ENCODE peak calls at places on chromosomes 5 and 9, in five cellular contexts. One of them, this sample, is unnamed.

GRCh38 chr5:11494340-11494739 is 409.9 kb downstream of the CTNND2 start:
- DNase-seq in activated CD4-positive, CD25-positive, alpha-beta regulatory T cell treated with anti-CD3 and anti-CD28 coated beads, Interleukin-2, amount 50 U/mL, for 72 hours: no peak
- DNase-seq in stimulated activated CD8-positive, alpha-beta memory T cell treated with anti-CD3 and anti-CD28 coated beads, Interleukin-7, amount 100 ng/mL, for 48 hours: no peak
- DNase-seq in activated CD4-positive, alpha-beta T cell treated with anti-CD3 and anti-CD28 coated beads, Interleukin-2, amount 50 U/mL, for 1 hour: no peak
- DNase-seq in stimulated activated CD4-positive, alpha-beta T cell treated with anti-CD3 and anti-CD28 coated beads, Interleukin-1b, Interleukin-23, amount 100 ng/mL, for 48 hours: no peak
- DNase-seq in this sample: no peak

GRCh38 chr9:10265102-10265708 is 347.6 kb downstream of the PTPRD start:
- DNase-seq in stimulated activated CD4-positive, alpha-beta T cell treated with anti-CD3 and anti-CD28 coated beads, Interleukin-1b, Interleukin-23, amount 100 ng/mL, for 48 hours: no peak
- DNase-seq in activated CD4-positive, CD25-positive, alpha-beta regulatory T cell treated with anti-CD3 and anti-CD28 coated beads, Interleukin-2, amount 50 U/mL, for 72 hours: no peak
- DNase-seq in activated CD4-positive, alpha-beta T cell treated with anti-CD3 and anti-CD28 coated beads, Interleukin-2, amount 50 U/mL, for 1 hour: no peak
- DNase-seq in stimulated activated CD8-positive, alpha-beta memory T cell treated with anti-CD3 and anti-CD28 coated beads, Interleukin-7, amount 100 ng/mL, for 48 hours: no peak
- DNase-seq in this sample: no peak

GRCh38 chr9:126173929-126174328 is 152.7 kb upstream of the MVB12B start:
- DNase-seq in activated CD4-positive, alpha-beta T cell treated with anti-CD3 and anti-CD28 coated beads, Interleukin-2, amount 50 U/mL, for 1 hour: no peak
- DNase-seq in activated CD4-positive, CD25-positive, alpha-beta regulatory T cell treated with anti-CD3 and anti-CD28 coated beads, Interleukin-2, amount 50 U/mL, for 72 hours: no peak
- DNase-seq in stimulated activated CD8-positive, alpha-beta memory T cell treated with anti-CD3 and anti-CD28 coated beads, Interleukin-7, amount 100 ng/mL, for 48 hours: no peak
- DNase-seq in stimulated activated CD4-positive, alpha-beta T cell treated with anti-CD3 and anti-CD28 coated beads, Interleukin-1b, Interleukin-23, amount 100 ng/mL, for 48 hours: no peak
- DNase-seq in this sample: no peak

GRCh38 chr5:100902406-100903035 is 561 bp downstream of the ST8SIA4 start:
- DNase-seq in activated CD4-positive, CD25-positive, alpha-beta regulatory T cell treated with anti-CD3 and anti-CD28 coated beads, Interleukin-2, amount 50 U/mL, for 72 hours: peak
- DNase-seq in activated CD4-positive, alpha-beta T cell treated with anti-CD3 and anti-CD28 coated beads, Interleukin-2, amount 50 U/mL, for 1 hour: no peak
- DNase-seq in stimulated activated CD8-positive, alpha-beta memory T cell treated with anti-CD3 and anti-CD28 coated beads, Interleukin-7, amount 100 ng/mL, for 48 hours: no peak
- DNase-seq in stimulated activated CD4-positive, alpha-beta T cell treated with anti-CD3 and anti-CD28 coated beads, Interleukin-1b, Interleukin-23, amount 100 ng/mL, for 48 hours: peak
- DNase-seq in this sample: peak

GRCh38 chr5:82347213-82347947 is 69.2 kb upstream of the RPS23 start:
- DNase-seq in stimulated activated CD8-positive, alpha-beta memory T cell treated with anti-CD3 and anti-CD28 coated beads, Interleukin-7, amount 100 ng/mL, for 48 hours: no peak
- DNase-seq in activated CD4-positive, CD25-positive, alpha-beta regulatory T cell treated with anti-CD3 and anti-CD28 coated beads, Interleukin-2, amount 50 U/mL, for 72 hours: no peak
- DNase-seq in stimulated activated CD4-positive, alpha-beta T cell treated with anti-CD3 and anti-CD28 coated beads, Interleukin-1b, Interleukin-23, amount 100 ng/mL, for 48 hours: no peak
- DNase-seq in activated CD4-positive, alpha-beta T cell treated with anti-CD3 and anti-CD28 coated beads, Interleukin-2, amount 50 U/mL, for 1 hour: no peak
- DNase-seq in this sample: no peak

GRCh38 chr5:74196233-74196632 is 444.3 kb downstream of the ENC1 start:
- DNase-seq in stimulated activated CD4-positive, alpha-beta T cell treated with anti-CD3 and anti-CD28 coated beads, Interleukin-1b, Interleukin-23, amount 100 ng/mL, for 48 hours: no peak
- DNase-seq in activated CD4-positive, CD25-positive, alpha-beta regulatory T cell treated with anti-CD3 and anti-CD28 coated beads, Interleukin-2, amount 50 U/mL, for 72 hours: no peak
- DNase-seq in stimulated activated CD8-positive, alpha-beta memory T cell treated with anti-CD3 and anti-CD28 coated beads, Interleukin-7, amount 100 ng/mL, for 48 hours: no peak
- DNase-seq in activated CD4-positive, alpha-beta T cell treated with anti-CD3 and anti-CD28 coated beads, Interleukin-2, amount 50 U/mL, for 1 hour: no peak
- DNase-seq in this sample: no peak

GRCh38 chr5:42429694-42430093 is 6.5 kb downstream of the GHR start:
- DNase-seq in activated CD4-positive, alpha-beta T cell treated with anti-CD3 and anti-CD28 coated beads, Interleukin-2, amount 50 U/mL, for 1 hour: no peak
- DNase-seq in stimulated activated CD8-positive, alpha-beta memory T cell treated with anti-CD3 and anti-CD28 coated beads, Interleukin-7, amount 100 ng/mL, for 48 hours: no peak
- DNase-seq in activated CD4-positive, CD25-positive, alpha-beta regulatory T cell treated with anti-CD3 and anti-CD28 coated beads, Interleukin-2, amount 50 U/mL, for 72 hours: no peak
- DNase-seq in stimulated activated CD4-positive, alpha-beta T cell treated with anti-CD3 and anti-CD28 coated beads, Interleukin-1b, Interleukin-23, amount 100 ng/mL, for 48 hours: no peak
- DNase-seq in this sample: no peak

GRCh38 chr5:143434261-143435206 is 31.0 kb upstream of the NR3C1 start:
- DNase-seq in activated CD4-positive, alpha-beta T cell treated with anti-CD3 and anti-CD28 coated beads, Interleukin-2, amount 50 U/mL, for 1 hour: peak
- DNase-seq in activated CD4-positive, CD25-positive, alpha-beta regulatory T cell treated with anti-CD3 and anti-CD28 coated beads, Interleukin-2, amount 50 U/mL, for 72 hours: no peak
- DNase-seq in stimulated activated CD8-positive, alpha-beta memory T cell treated with anti-CD3 and anti-CD28 coated beads, Interleukin-7, amount 100 ng/mL, for 48 hours: peak
- DNase-seq in stimulated activated CD4-positive, alpha-beta T cell treated with anti-CD3 and anti-CD28 coated beads, Interleukin-1b, Interleukin-23, amount 100 ng/mL, for 48 hours: peak
- DNase-seq in this sample: peak

GRCh38 chr9:85647571-85647970 is 94.2 kb downstream of the AGTPBP1 start:
- DNase-seq in activated CD4-positive, alpha-beta T cell treated with anti-CD3 and anti-CD28 coated beads, Interleukin-2, amount 50 U/mL, for 1 hour: no peak
- DNase-seq in stimulated activated CD8-positive, alpha-beta memory T cell treated with anti-CD3 and anti-CD28 coated beads, Interleukin-7, amount 100 ng/mL, for 48 hours: no peak
- DNase-seq in stimulated activated CD4-positive, alpha-beta T cell treated with anti-CD3 and anti-CD28 coated beads, Interleukin-1b, Interleukin-23, amount 100 ng/mL, for 48 hours: no peak
- DNase-seq in activated CD4-positive, CD25-positive, alpha-beta regulatory T cell treated with anti-CD3 and anti-CD28 coated beads, Interleukin-2, amount 50 U/mL, for 72 hours: no peak
- DNase-seq in this sample: no peak

GRCh38 chr5:127988149-127988755 is 95.3 kb upstream of the SLC12A2 start:
- DNase-seq in activated CD4-positive, alpha-beta T cell treated with anti-CD3 and anti-CD28 coated beads, Interleukin-2, amount 50 U/mL, for 1 hour: no peak
- DNase-seq in activated CD4-positive, CD25-positive, alpha-beta regulatory T cell treated with anti-CD3 and anti-CD28 coated beads, Interleukin-2, amount 50 U/mL, for 72 hours: no peak
- DNase-seq in stimulated activated CD4-positive, alpha-beta T cell treated with anti-CD3 and anti-CD28 coated beads, Interleukin-1b, Interleukin-23, amount 100 ng/mL, for 48 hours: no peak
- DNase-seq in stimulated activated CD8-positive, alpha-beta memory T cell treated with anti-CD3 and anti-CD28 coated beads, Interleukin-7, amount 100 ng/mL, for 48 hours: no peak
- DNase-seq in this sample: no peak

GRCh38 chr9:95875305-95876137 is at the start of gene ERCC6L2:
- DNase-seq in activated CD4-positive, alpha-beta T cell treated with anti-CD3 and anti-CD28 coated beads, Interleukin-2, amount 50 U/mL, for 1 hour: peak
- DNase-seq in stimulated activated CD4-positive, alpha-beta T cell treated with anti-CD3 and anti-CD28 coated beads, Interleukin-1b, Interleukin-23, amount 100 ng/mL, for 48 hours: peak
- DNase-seq in stimulated activated CD8-positive, alpha-beta memory T cell treated with anti-CD3 and anti-CD28 coated beads, Interleukin-7, amount 100 ng/mL, for 48 hours: peak
- DNase-seq in activated CD4-positive, CD25-positive, alpha-beta regulatory T cell treated with anti-CD3 and anti-CD28 coated beads, Interleukin-2, amount 50 U/mL, for 72 hours: peak
- DNase-seq in this sample: peak

GRCh38 chr5:131242728-131243255 is 21.1 kb upstream of the CDC42SE2 start:
- DNase-seq in activated CD4-positive, alpha-beta T cell treated with anti-CD3 and anti-CD28 coated beads, Interleukin-2, amount 50 U/mL, for 1 hour: no peak
- DNase-seq in activated CD4-positive, CD25-positive, alpha-beta regulatory T cell treated with anti-CD3 and anti-CD28 coated beads, Interleukin-2, amount 50 U/mL, for 72 hours: no peak
- DNase-seq in stimulated activated CD4-positive, alpha-beta T cell treated with anti-CD3 and anti-CD28 coated beads, Interleukin-1b, Interleukin-23, amount 100 ng/mL, for 48 hours: no peak
- DNase-seq in stimulated activated CD8-positive, alpha-beta memory T cell treated with anti-CD3 and anti-CD28 coated beads, Interleukin-7, amount 100 ng/mL, for 48 hours: no peak
- DNase-seq in this sample: no peak

GRCh38 chr5:62386824-62387223 is 16.9 kb downstream of the DIMT1 start:
- DNase-seq in activated CD4-positive, alpha-beta T cell treated with anti-CD3 and anti-CD28 coated beads, Interleukin-2, amount 50 U/mL, for 1 hour: no peak
- DNase-seq in activated CD4-positive, CD25-positive, alpha-beta regulatory T cell treated with anti-CD3 and anti-CD28 coated beads, Interleukin-2, amount 50 U/mL, for 72 hours: no peak
- DNase-seq in stimulated activated CD4-positive, alpha-beta T cell treated with anti-CD3 and anti-CD28 coated beads, Interleukin-1b, Interleukin-23, amount 100 ng/mL, for 48 hours: no peak
- DNase-seq in stimulated activated CD8-positive, alpha-beta memory T cell treated with anti-CD3 and anti-CD28 coated beads, Interleukin-7, amount 100 ng/mL, for 48 hours: no peak
- DNase-seq in this sample: no peak

GRCh38 chr9:129312731-129313130 is 134.7 kb upstream of the IER5L start:
- DNase-seq in stimulated activated CD4-positive, alpha-beta T cell treated with anti-CD3 and anti-CD28 coated beads, Interleukin-1b, Interleukin-23, amount 100 ng/mL, for 48 hours: no peak
- DNase-seq in stimulated activated CD8-positive, alpha-beta memory T cell treated with anti-CD3 and anti-CD28 coated beads, Interleukin-7, amount 100 ng/mL, for 48 hours: no peak
- DNase-seq in activated CD4-positive, alpha-beta T cell treated with anti-CD3 and anti-CD28 coated beads, Interleukin-2, amount 50 U/mL, for 1 hour: no peak
- DNase-seq in activated CD4-positive, CD25-positive, alpha-beta regulatory T cell treated with anti-CD3 and anti-CD28 coated beads, Interleukin-2, amount 50 U/mL, for 72 hours: peak
- DNase-seq in this sample: no peak

GRCh38 chr5:169248520-169248919 is 52.4 kb downstream of the SLIT3 start:
- DNase-seq in activated CD4-positive, CD25-positive, alpha-beta regulatory T cell treated with anti-CD3 and anti-CD28 coated beads, Interleukin-2, amount 50 U/mL, for 72 hours: no peak
- DNase-seq in stimulated activated CD8-positive, alpha-beta memory T cell treated with anti-CD3 and anti-CD28 coated beads, Interleukin-7, amount 100 ng/mL, for 48 hours: no peak
- DNase-seq in activated CD4-positive, alpha-beta T cell treated with anti-CD3 and anti-CD28 coated beads, Interleukin-2, amount 50 U/mL, for 1 hour: no peak
- DNase-seq in stimulated activated CD4-positive, alpha-beta T cell treated with anti-CD3 and anti-CD28 coated beads, Interleukin-1b, Interleukin-23, amount 100 ng/mL, for 48 hours: no peak
- DNase-seq in this sample: no peak

GRCh38 chr5:26416911-26417310 is 621.5 kb downstream of the CDH9 start:
- DNase-seq in activated CD4-positive, alpha-beta T cell treated with anti-CD3 and anti-CD28 coated beads, Interleukin-2, amount 50 U/mL, for 1 hour: no peak
- DNase-seq in stimulated activated CD8-positive, alpha-beta memory T cell treated with anti-CD3 and anti-CD28 coated beads, Interleukin-7, amount 100 ng/mL, for 48 hours: no peak
- DNase-seq in activated CD4-positive, CD25-positive, alpha-beta regulatory T cell treated with anti-CD3 and anti-CD28 coated beads, Interleukin-2, amount 50 U/mL, for 72 hours: no peak
- DNase-seq in stimulated activated CD4-positive, alpha-beta T cell treated with anti-CD3 and anti-CD28 coated beads, Interleukin-1b, Interleukin-23, amount 100 ng/mL, for 48 hours: no peak
- DNase-seq in this sample: no peak

GRCh38 chr9:77449177-77450092 is 198.7 kb downstream of the GNA14 start:
- DNase-seq in stimulated activated CD4-positive, alpha-beta T cell treated with anti-CD3 and anti-CD28 coated beads, Interleukin-1b, Interleukin-23, amount 100 ng/mL, for 48 hours: no peak
- DNase-seq in stimulated activated CD8-positive, alpha-beta memory T cell treated with anti-CD3 and anti-CD28 coated beads, Interleukin-7, amount 100 ng/mL, for 48 hours: no peak
- DNase-seq in activated CD4-positive, CD25-positive, alpha-beta regulatory T cell treated with anti-CD3 and anti-CD28 coated beads, Interleukin-2, amount 50 U/mL, for 72 hours: no peak
- DNase-seq in activated CD4-positive, alpha-beta T cell treated with anti-CD3 and anti-CD28 coated beads, Interleukin-2, amount 50 U/mL, for 1 hour: no peak
- DNase-seq in this sample: no peak

GRCh38 chr5:72203251-72203845 is 96.1 kb downstream of the MAP1B start:
- DNase-seq in activated CD4-positive, alpha-beta T cell treated with anti-CD3 and anti-CD28 coated beads, Interleukin-2, amount 50 U/mL, for 1 hour: no peak
- DNase-seq in stimulated activated CD8-positive, alpha-beta memory T cell treated with anti-CD3 and anti-CD28 coated beads, Interleukin-7, amount 100 ng/mL, for 48 hours: no peak
- DNase-seq in activated CD4-positive, CD25-positive, alpha-beta regulatory T cell treated with anti-CD3 and anti-CD28 coated beads, Interleukin-2, amount 50 U/mL, for 72 hours: no peak
- DNase-seq in stimulated activated CD4-positive, alpha-beta T cell treated with anti-CD3 and anti-CD28 coated beads, Interleukin-1b, Interleukin-23, amount 100 ng/mL, for 48 hours: no peak
- DNase-seq in this sample: no peak

GRCh38 chr5:61811052-61811451 is 479.0 kb downstream of the ZSWIM6 start:
- DNase-seq in activated CD4-positive, CD25-positive, alpha-beta regulatory T cell treated with anti-CD3 and anti-CD28 coated beads, Interleukin-2, amount 50 U/mL, for 72 hours: no peak
- DNase-seq in stimulated activated CD8-positive, alpha-beta memory T cell treated with anti-CD3 and anti-CD28 coated beads, Interleukin-7, amount 100 ng/mL, for 48 hours: no peak
- DNase-seq in activated CD4-positive, alpha-beta T cell treated with anti-CD3 and anti-CD28 coated beads, Interleukin-2, amount 50 U/mL, for 1 hour: no peak
- DNase-seq in stimulated activated CD4-positive, alpha-beta T cell treated with anti-CD3 and anti-CD28 coated beads, Interleukin-1b, Interleukin-23, amount 100 ng/mL, for 48 hours: no peak
- DNase-seq in this sample: no peak

GRCh38 chr9:112005939-112006338 is 109.3 kb downstream of the UGCG start:
- DNase-seq in stimulated activated CD8-positive, alpha-beta memory T cell treated with anti-CD3 and anti-CD28 coated beads, Interleukin-7, amount 100 ng/mL, for 48 hours: no peak
- DNase-seq in stimulated activated CD4-positive, alpha-beta T cell treated with anti-CD3 and anti-CD28 coated beads, Interleukin-1b, Interleukin-23, amount 100 ng/mL, for 48 hours: no peak
- DNase-seq in activated CD4-positive, alpha-beta T cell treated with anti-CD3 and anti-CD28 coated beads, Interleukin-2, amount 50 U/mL, for 1 hour: no peak
- DNase-seq in activated CD4-positive, CD25-positive, alpha-beta regulatory T cell treated with anti-CD3 and anti-CD28 coated beads, Interleukin-2, amount 50 U/mL, for 72 hours: no peak
- DNase-seq in this sample: no peak

GRCh38 chr9:132896906-132897305 is 18.2 kb downstream of the SPACA9 start:
- DNase-seq in stimulated activated CD8-positive, alpha-beta memory T cell treated with anti-CD3 and anti-CD28 coated beads, Interleukin-7, amount 100 ng/mL, for 48 hours: no peak
- DNase-seq in activated CD4-positive, alpha-beta T cell treated with anti-CD3 and anti-CD28 coated beads, Interleukin-2, amount 50 U/mL, for 1 hour: no peak
- DNase-seq in activated CD4-positive, CD25-positive, alpha-beta regulatory T cell treated with anti-CD3 and anti-CD28 coated beads, Interleukin-2, amount 50 U/mL, for 72 hours: no peak
- DNase-seq in stimulated activated CD4-positive, alpha-beta T cell treated with anti-CD3 and anti-CD28 coated beads, Interleukin-1b, Interleukin-23, amount 100 ng/mL, for 48 hours: no peak
- DNase-seq in this sample: no peak

GRCh38 chr5:78984020-78984610 is 995 bp downstream of the ARSB start:
- DNase-seq in stimulated activated CD8-positive, alpha-beta memory T cell treated with anti-CD3 and anti-CD28 coated beads, Interleukin-7, amount 100 ng/mL, for 48 hours: no peak
- DNase-seq in activated CD4-positive, CD25-positive, alpha-beta regulatory T cell treated with anti-CD3 and anti-CD28 coated beads, Interleukin-2, amount 50 U/mL, for 72 hours: no peak
- DNase-seq in stimulated activated CD4-positive, alpha-beta T cell treated with anti-CD3 and anti-CD28 coated beads, Interleukin-1b, Interleukin-23, amount 100 ng/mL, for 48 hours: no peak
- DNase-seq in activated CD4-positive, alpha-beta T cell treated with anti-CD3 and anti-CD28 coated beads, Interleukin-2, amount 50 U/mL, for 1 hour: no peak
- DNase-seq in this sample: no peak

GRCh38 chr9:109456811-109457210 is 41.3 kb downstream of the PTPN3 start:
- DNase-seq in stimulated activated CD8-positive, alpha-beta memory T cell treated with anti-CD3 and anti-CD28 coated beads, Interleukin-7, amount 100 ng/mL, for 48 hours: no peak
- DNase-seq in activated CD4-positive, CD25-positive, alpha-beta regulatory T cell treated with anti-CD3 and anti-CD28 coated beads, Interleukin-2, amount 50 U/mL, for 72 hours: no peak
- DNase-seq in activated CD4-positive, alpha-beta T cell treated with anti-CD3 and anti-CD28 coated beads, Interleukin-2, amount 50 U/mL, for 1 hour: no peak
- DNase-seq in stimulated activated CD4-positive, alpha-beta T cell treated with anti-CD3 and anti-CD28 coated beads, Interleukin-1b, Interleukin-23, amount 100 ng/mL, for 48 hours: no peak
- DNase-seq in this sample: no peak

GRCh38 chr5:39624268-39624886 is 199.6 kb upstream of the DAB2 start:
- DNase-seq in activated CD4-positive, alpha-beta T cell treated with anti-CD3 and anti-CD28 coated beads, Interleukin-2, amount 50 U/mL, for 1 hour: no peak
- DNase-seq in activated CD4-positive, CD25-positive, alpha-beta regulatory T cell treated with anti-CD3 and anti-CD28 coated beads, Interleukin-2, amount 50 U/mL, for 72 hours: no peak
- DNase-seq in stimulated activated CD4-positive, alpha-beta T cell treated with anti-CD3 and anti-CD28 coated beads, Interleukin-1b, Interleukin-23, amount 100 ng/mL, for 48 hours: no peak
- DNase-seq in stimulated activated CD8-positive, alpha-beta memory T cell treated with anti-CD3 and anti-CD28 coated beads, Interleukin-7, amount 100 ng/mL, for 48 hours: no peak
- DNase-seq in this sample: no peak

GRCh38 chr9:134621558-134622110 is 20.0 kb upstream of the COL5A1 start:
- DNase-seq in stimulated activated CD8-positive, alpha-beta memory T cell treated with anti-CD3 and anti-CD28 coated beads, Interleukin-7, amount 100 ng/mL, for 48 hours: no peak
- DNase-seq in activated CD4-positive, alpha-beta T cell treated with anti-CD3 and anti-CD28 coated beads, Interleukin-2, amount 50 U/mL, for 1 hour: no peak
- DNase-seq in stimulated activated CD4-positive, alpha-beta T cell treated with anti-CD3 and anti-CD28 coated beads, Interleukin-1b, Interleukin-23, amount 100 ng/mL, for 48 hours: no peak
- DNase-seq in activated CD4-positive, CD25-positive, alpha-beta regulatory T cell treated with anti-CD3 and anti-CD28 coated beads, Interleukin-2, amount 50 U/mL, for 72 hours: no peak
- DNase-seq in this sample: no peak

GRCh38 chr5:170278611-170279500 is 18.7 kb downstream of the LCP2 start:
- DNase-seq in stimulated activated CD8-positive, alpha-beta memory T cell treated with anti-CD3 and anti-CD28 coated beads, Interleukin-7, amount 100 ng/mL, for 48 hours: peak
- DNase-seq in activated CD4-positive, alpha-beta T cell treated with anti-CD3 and anti-CD28 coated beads, Interleukin-2, amount 50 U/mL, for 1 hour: peak
- DNase-seq in activated CD4-positive, CD25-positive, alpha-beta regulatory T cell treated with anti-CD3 and anti-CD28 coated beads, Interleukin-2, amount 50 U/mL, for 72 hours: peak
- DNase-seq in stimulated activated CD4-positive, alpha-beta T cell treated with anti-CD3 and anti-CD28 coated beads, Interleukin-1b, Interleukin-23, amount 100 ng/mL, for 48 hours: peak
- DNase-seq in this sample: peak

GRCh38 chr5:16051246-16051645 is 128.3 kb downstream of the MARCHF11 start:
- DNase-seq in activated CD4-positive, alpha-beta T cell treated with anti-CD3 and anti-CD28 coated beads, Interleukin-2, amount 50 U/mL, for 1 hour: no peak
- DNase-seq in stimulated activated CD8-positive, alpha-beta memory T cell treated with anti-CD3 and anti-CD28 coated beads, Interleukin-7, amount 100 ng/mL, for 48 hours: no peak
- DNase-seq in activated CD4-positive, CD25-positive, alpha-beta regulatory T cell treated with anti-CD3 and anti-CD28 coated beads, Interleukin-2, amount 50 U/mL, for 72 hours: no peak
- DNase-seq in stimulated activated CD4-positive, alpha-beta T cell treated with anti-CD3 and anti-CD28 coated beads, Interleukin-1b, Interleukin-23, amount 100 ng/mL, for 48 hours: no peak
- DNase-seq in this sample: no peak

GRCh38 chr5:9663891-9664290 is 33.7 kb upstream of the TAS2R1 start:
- DNase-seq in stimulated activated CD8-positive, alpha-beta memory T cell treated with anti-CD3 and anti-CD28 coated beads, Interleukin-7, amount 100 ng/mL, for 48 hours: no peak
- DNase-seq in stimulated activated CD4-positive, alpha-beta T cell treated with anti-CD3 and anti-CD28 coated beads, Interleukin-1b, Interleukin-23, amount 100 ng/mL, for 48 hours: no peak
- DNase-seq in activated CD4-positive, alpha-beta T cell treated with anti-CD3 and anti-CD28 coated beads, Interleukin-2, amount 50 U/mL, for 1 hour: no peak
- DNase-seq in activated CD4-positive, CD25-positive, alpha-beta regulatory T cell treated with anti-CD3 and anti-CD28 coated beads, Interleukin-2, amount 50 U/mL, for 72 hours: no peak
- DNase-seq in this sample: no peak

GRCh38 chr9:336039-336438 is 121.4 kb downstream of the DOCK8 start:
- DNase-seq in activated CD4-positive, CD25-positive, alpha-beta regulatory T cell treated with anti-CD3 and anti-CD28 coated beads, Interleukin-2, amount 50 U/mL, for 72 hours: no peak
- DNase-seq in stimulated activated CD4-positive, alpha-beta T cell treated with anti-CD3 and anti-CD28 coated beads, Interleukin-1b, Interleukin-23, amount 100 ng/mL, for 48 hours: no peak
- DNase-seq in stimulated activated CD8-positive, alpha-beta memory T cell treated with anti-CD3 and anti-CD28 coated beads, Interleukin-7, amount 100 ng/mL, for 48 hours: no peak
- DNase-seq in activated CD4-positive, alpha-beta T cell treated with anti-CD3 and anti-CD28 coated beads, Interleukin-2, amount 50 U/mL, for 1 hour: no peak
- DNase-seq in this sample: no peak

GRCh38 chr9:69028754-69029153 is 6.8 kb upstream of the FXN start:
- DNase-seq in activated CD4-positive, CD25-positive, alpha-beta regulatory T cell treated with anti-CD3 and anti-CD28 coated beads, Interleukin-2, amount 50 U/mL, for 72 hours: no peak
- DNase-seq in activated CD4-positive, alpha-beta T cell treated with anti-CD3 and anti-CD28 coated beads, Interleukin-2, amount 50 U/mL, for 1 hour: peak
- DNase-seq in stimulated activated CD4-positive, alpha-beta T cell treated with anti-CD3 and anti-CD28 coated beads, Interleukin-1b, Interleukin-23, amount 100 ng/mL, for 48 hours: peak
- DNase-seq in stimulated activated CD8-positive, alpha-beta memory T cell treated with anti-CD3 and anti-CD28 coated beads, Interleukin-7, amount 100 ng/mL, for 48 hours: no peak
- DNase-seq in this sample: peak

GRCh38 chr5:116068028-116068632 is 16.7 kb upstream of the COMMD10 start:
- DNase-seq in stimulated activated CD8-positive, alpha-beta memory T cell treated with anti-CD3 and anti-CD28 coated beads, Interleukin-7, amount 100 ng/mL, for 48 hours: no peak
- DNase-seq in activated CD4-positive, CD25-positive, alpha-beta regulatory T cell treated with anti-CD3 and anti-CD28 coated beads, Interleukin-2, amount 50 U/mL, for 72 hours: no peak
- DNase-seq in stimulated activated CD4-positive, alpha-beta T cell treated with anti-CD3 and anti-CD28 coated beads, Interleukin-1b, Interleukin-23, amount 100 ng/mL, for 48 hours: no peak
- DNase-seq in activated CD4-positive, alpha-beta T cell treated with anti-CD3 and anti-CD28 coated beads, Interleukin-2, amount 50 U/mL, for 1 hour: peak
- DNase-seq in this sample: no peak

GRCh38 chr5:3786165-3786564 is 190.5 kb downstream of the IRX1 start:
- DNase-seq in activated CD4-positive, alpha-beta T cell treated with anti-CD3 and anti-CD28 coated beads, Interleukin-2, amount 50 U/mL, for 1 hour: no peak
- DNase-seq in stimulated activated CD4-positive, alpha-beta T cell treated with anti-CD3 and anti-CD28 coated beads, Interleukin-1b, Interleukin-23, amount 100 ng/mL, for 48 hours: no peak
- DNase-seq in activated CD4-positive, CD25-positive, alpha-beta regulatory T cell treated with anti-CD3 and anti-CD28 coated beads, Interleukin-2, amount 50 U/mL, for 72 hours: no peak
- DNase-seq in stimulated activated CD8-positive, alpha-beta memory T cell treated with anti-CD3 and anti-CD28 coated beads, Interleukin-7, amount 100 ng/mL, for 48 hours: no peak
- DNase-seq in this sample: no peak

GRCh38 chr9:28539432-28539831 is 966.2 kb upstream of the C9orf72 start:
- DNase-seq in activated CD4-positive, CD25-positive, alpha-beta regulatory T cell treated with anti-CD3 and anti-CD28 coated beads, Interleukin-2, amount 50 U/mL, for 72 hours: no peak
- DNase-seq in activated CD4-positive, alpha-beta T cell treated with anti-CD3 and anti-CD28 coated beads, Interleukin-2, amount 50 U/mL, for 1 hour: no peak
- DNase-seq in stimulated activated CD4-positive, alpha-beta T cell treated with anti-CD3 and anti-CD28 coated beads, Interleukin-1b, Interleukin-23, amount 100 ng/mL, for 48 hours: no peak
- DNase-seq in stimulated activated CD8-positive, alpha-beta memory T cell treated with anti-CD3 and anti-CD28 coated beads, Interleukin-7, amount 100 ng/mL, for 48 hours: no peak
- DNase-seq in this sample: no peak

GRCh38 chr9:136239135-136239962 is 6.3 kb downstream of the QSOX2 start:
- DNase-seq in stimulated activated CD4-positive, alpha-beta T cell treated with anti-CD3 and anti-CD28 coated beads, Interleukin-1b, Interleukin-23, amount 100 ng/mL, for 48 hours: no peak
- DNase-seq in activated CD4-positive, CD25-positive, alpha-beta regulatory T cell treated with anti-CD3 and anti-CD28 coated beads, Interleukin-2, amount 50 U/mL, for 72 hours: no peak
- DNase-seq in activated CD4-positive, alpha-beta T cell treated with anti-CD3 and anti-CD28 coated beads, Interleukin-2, amount 50 U/mL, for 1 hour: no peak
- DNase-seq in stimulated activated CD8-positive, alpha-beta memory T cell treated with anti-CD3 and anti-CD28 coated beads, Interleukin-7, amount 100 ng/mL, for 48 hours: no peak
- DNase-seq in this sample: no peak